ENCODE peak calls at places on chromosomes 11 and 22, in five cellular contexts. One of them, this sample, is unnamed.

GRCh38 chr11:94788396-94788795 is 20.2 kb downstream of the AMOTL1 start:
- DNase-seq in K562: no peak
- DNase-seq in HepG2: no peak
- DNase-seq in H1: no peak
- DNase-seq in GM12878: no peak
- DNase-seq in this sample: no peak

GRCh38 chr11:105046898-105047579 is 1.9 kb upstream of the CARD16 start:
- DNase-seq in K562: no peak
- DNase-seq in HepG2: peak; percentile 92
- DNase-seq in H1: no peak
- DNase-seq in GM12878: no peak
- DNase-seq in this sample: no peak

GRCh38 chr22:38733329-38734202 is 22.2 kb downstream of the SUN2 start:
- DNase-seq in K562: peak; percentile 59
- DNase-seq in HepG2: peak; percentile 16
- DNase-seq in H1: no peak
- DNase-seq in GM12878: no peak
- DNase-seq in this sample: no peak

GRCh38 chr11:125074511-125075241 is 11.6 kb downstream of the SLC37A2 start:
- DNase-seq in K562: peak; percentile 83
- DNase-seq in HepG2: no peak
- DNase-seq in H1: no peak
- DNase-seq in GM12878: no peak
- DNase-seq in this sample: no peak

GRCh38 chr11:124961972-124962609 is 8.1 kb downstream of the CCDC15 start:
- DNase-seq in K562: peak; percentile 44
- DNase-seq in HepG2: peak; percentile 78
- DNase-seq in H1: no peak
- DNase-seq in GM12878: peak; percentile 51
- DNase-seq in this sample: peak; percentile 71

GRCh38 chr22:38132136-38132535 is 21.7 kb upstream of the BAIAP2L2 start:
- DNase-seq in K562: no peak
- DNase-seq in HepG2: no peak
- DNase-seq in H1: no peak
- DNase-seq in GM12878: no peak
- DNase-seq in this sample: no peak

GRCh38 chr11:66843776-66844495 is 695 bp downstream of the RCE1 start:
- DNase-seq in K562: no peak
- DNase-seq in HepG2: peak; percentile 14
- DNase-seq in H1: no peak
- DNase-seq in GM12878: no peak
- DNase-seq in this sample: no peak

GRCh38 chr11:80083561-80083960 is 642.7 kb upstream of the TENM4 start:
- DNase-seq in K562: no peak
- DNase-seq in HepG2: no peak
- DNase-seq in H1: no peak
- DNase-seq in GM12878: no peak
- DNase-seq in this sample: no peak

GRCh38 chr22:22703715-22704114 is 59.3 kb downstream of the GGTLC2 start:
- DNase-seq in K562: no peak
- DNase-seq in HepG2: no peak
- DNase-seq in H1: no peak
- DNase-seq in GM12878: no peak
- DNase-seq in this sample: no peak

GRCh38 chr22:32619614-32620426 is 145.2 kb downstream of the FBXO7 start:
- DNase-seq in K562: no peak
- DNase-seq in HepG2: peak; percentile 91
- DNase-seq in H1: no peak
- DNase-seq in GM12878: no peak
- DNase-seq in this sample: no peak

GRCh38 chr11:124676386-124676785 is 2.7 kb downstream of the SPA17 start:
- DNase-seq in K562: no peak
- DNase-seq in HepG2: no peak
- DNase-seq in H1: no peak
- DNase-seq in GM12878: no peak
- DNase-seq in this sample: no peak

GRCh38 chr22:31616315-31616980 is 45.6 kb downstream of the PISD start:
- DNase-seq in K562: no peak
- DNase-seq in HepG2: peak; percentile 31
- DNase-seq in H1: no peak
- DNase-seq in GM12878: no peak
- DNase-seq in this sample: no peak

GRCh38 chr22:39317756-39318506 is 1.5 kb downstream of the RPL3 start:
- DNase-seq in K562: no peak
- DNase-seq in HepG2: no peak
- DNase-seq in H1: no peak
- DNase-seq in GM12878: no peak
- DNase-seq in this sample: no peak

GRCh38 chr11:119205080-119205479 is 1.1 kb upstream of the CBL start:
- DNase-seq in K562: peak; percentile 18
- DNase-seq in HepG2: no peak
- DNase-seq in H1: no peak
- DNase-seq in GM12878: no peak
- DNase-seq in this sample: no peak

GRCh38 chr11:75499423-75500305 is 26.1 kb downstream of the GDPD5 start:
- DNase-seq in K562: no peak
- DNase-seq in HepG2: no peak
- DNase-seq in H1: no peak
- DNase-seq in GM12878: no peak
- DNase-seq in this sample: no peak

GRCh38 chr11:110337570-110338193 is 41.3 kb upstream of the RDX start:
- DNase-seq in K562: no peak
- DNase-seq in HepG2: no peak
- DNase-seq in H1: no peak
- DNase-seq in GM12878: no peak
- DNase-seq in this sample: peak; percentile 76

GRCh38 chr11:11898648-11899047 is 56.9 kb downstream of the USP47 start:
- DNase-seq in K562: no peak
- DNase-seq in HepG2: no peak
- DNase-seq in H1: no peak
- DNase-seq in GM12878: no peak
- DNase-seq in this sample: no peak

GRCh38 chr11:30902929-30903328 is 316.8 kb upstream of the MPPED2 start:
- DNase-seq in K562: no peak
- DNase-seq in HepG2: no peak
- DNase-seq in H1: no peak
- DNase-seq in GM12878: no peak
- DNase-seq in this sample: no peak

GRCh38 chr11:96275807-96276594 is 67.0 kb downstream of the MAML2 start:
- DNase-seq in K562: no peak
- DNase-seq in HepG2: no peak
- DNase-seq in H1: no peak
- DNase-seq in GM12878: no peak
- DNase-seq in this sample: no peak

GRCh38 chr11:59582006-59582405 is 33.6 kb downstream of the OSBP start:
- DNase-seq in K562: no peak
- DNase-seq in HepG2: no peak
- DNase-seq in H1: no peak
- DNase-seq in GM12878: no peak
- DNase-seq in this sample: no peak

GRCh38 chr11:86395061-86395551 is 20.4 kb downstream of the CCDC81 start:
- DNase-seq in K562: no peak
- DNase-seq in HepG2: no peak
- DNase-seq in H1: no peak
- DNase-seq in GM12878: no peak
- DNase-seq in this sample: no peak

GRCh38 chr11:296206-296975 is 2.9 kb downstream of the IFITM5 start:
- DNase-seq in K562: no peak
- DNase-seq in HepG2: no peak
- DNase-seq in H1: no peak
- DNase-seq in GM12878: no peak
- DNase-seq in this sample: no peak

GRCh38 chr11:12269104-12269441 is 108.3 kb upstream of the PARVA start:
- DNase-seq in K562: no peak
- DNase-seq in HepG2: no peak
- DNase-seq in H1: no peak
- DNase-seq in GM12878: no peak
- DNase-seq in this sample: no peak

GRCh38 chr11:326842-327580 is 6.4 kb upstream of the IFITM3 start:
- DNase-seq in K562: peak; percentile 46
- DNase-seq in HepG2: peak; percentile 36
- DNase-seq in H1: no peak
- DNase-seq in GM12878: peak; percentile 96
- DNase-seq in this sample: no peak

GRCh38 chr11:114257621-114258558 is 38.3 kb upstream of the NNMT start:
- DNase-seq in K562: no peak
- DNase-seq in HepG2: peak; percentile 64
- DNase-seq in H1: no peak
- DNase-seq in GM12878: no peak
- DNase-seq in this sample: no peak

GRCh38 chr22:23384451-23384850 is 195.6 kb downstream of the IGLL1 start:
- DNase-seq in K562: no peak
- DNase-seq in HepG2: no peak
- DNase-seq in H1: no peak
- DNase-seq in GM12878: no peak
- DNase-seq in this sample: no peak

GRCh38 chr22:38317995-38318715 is 922 bp upstream of the CSNK1E start:
- DNase-seq in K562: peak; percentile 68
- DNase-seq in HepG2: peak; percentile 77
- DNase-seq in H1: no peak
- DNase-seq in GM12878: no peak
- DNase-seq in this sample: peak; percentile 81

GRCh38 chr22:26781591-26781990 is 124.2 kb downstream of the MIAT start:
- DNase-seq in K562: no peak
- DNase-seq in HepG2: no peak
- DNase-seq in H1: no peak
- DNase-seq in GM12878: no peak
- DNase-seq in this sample: no peak

GRCh38 chr22:27381960-27382742 is 419.4 kb downstream of the MN1 start:
- DNase-seq in K562: no peak
- DNase-seq in HepG2: no peak
- DNase-seq in H1: no peak
- DNase-seq in GM12878: no peak
- DNase-seq in this sample: no peak

GRCh38 chr11:133082453-133082781 is 449.9 kb downstream of the OPCML start:
- DNase-seq in K562: no peak
- DNase-seq in HepG2: no peak
- DNase-seq in H1: no peak
- DNase-seq in GM12878: no peak
- DNase-seq in this sample: no peak

GRCh38 chr11:42890773-42891172 is 421.0 kb upstream of the API5 start:
- DNase-seq in K562: no peak
- DNase-seq in HepG2: no peak
- DNase-seq in H1: no peak
- DNase-seq in GM12878: no peak
- DNase-seq in this sample: no peak

GRCh38 chr11:103541186-103541795 is 432.1 kb downstream of the DYNC2H1 start:
- DNase-seq in K562: no peak
- DNase-seq in HepG2: no peak
- DNase-seq in H1: no peak
- DNase-seq in GM12878: no peak
- DNase-seq in this sample: no peak
- TF ChIP-seq SRF in K562: no peak
- TF ChIP-seq SRF in HepG2: no peak
- TF ChIP-seq SRF in H1: no peak
- TF ChIP-seq SRF in GM12878: no peak
- TF ChIP-seq SRF in this sample: no peak

DNA sequence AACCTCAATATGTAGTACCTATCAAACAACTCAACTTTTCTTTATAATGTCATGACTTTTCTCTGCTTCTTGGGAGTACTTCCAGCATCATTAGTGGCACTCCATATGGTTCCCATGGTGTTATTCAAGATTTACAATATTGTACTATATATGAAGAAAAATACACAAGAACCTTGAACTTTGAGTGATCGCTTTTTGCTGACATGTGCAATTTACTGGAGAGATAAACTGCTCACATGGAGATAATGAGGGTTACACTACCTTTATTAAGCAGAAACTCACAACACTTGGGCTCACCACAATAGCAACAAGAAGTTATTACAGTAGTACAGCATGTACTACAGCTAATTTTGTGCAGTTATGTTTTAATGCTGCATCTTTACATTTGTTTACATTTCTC is 388.2 kb downstream of the DLG2 start:
- DNase-seq in K562: no peak
- DNase-seq in HepG2: no peak
- DNase-seq in H1: no peak
- DNase-seq in GM12878: no peak
- DNase-seq in this sample: no peak
- TF ChIP-seq SRF in K562: no peak
- TF ChIP-seq SRF in HepG2: no peak
- TF ChIP-seq SRF in H1: no peak
- TF ChIP-seq SRF in GM12878: no peak
- TF ChIP-seq SRF in this sample: no peak

GRCh38 chr11:65295571-65296338 is 18.9 kb upstream of the CDC42EP2 start:
- DNase-seq in K562: no peak
- DNase-seq in HepG2: no peak
- DNase-seq in H1: no peak
- DNase-seq in GM12878: no peak
- DNase-seq in this sample: no peak
- TF ChIP-seq SRF in K562: no peak
- TF ChIP-seq SRF in HepG2: no peak
- TF ChIP-seq SRF in H1: no peak
- TF ChIP-seq SRF in GM12878: no peak
- TF ChIP-seq SRF in this sample: no peak

GRCh38 chr22:24400726-24401596 is 26.4 kb upstream of the ADORA2A start:
- DNase-seq in K562: no peak
- DNase-seq in HepG2: no peak
- DNase-seq in H1: no peak
- DNase-seq in GM12878: peak; percentile 53
- DNase-seq in this sample: no peak

GRCh38 chr22:24400037-24400725 is 27.2 kb upstream of the ADORA2A start:
- DNase-seq in K562: no peak
- DNase-seq in HepG2: no peak
- DNase-seq in H1: no peak
- DNase-seq in GM12878: peak; percentile 33
- DNase-seq in this sample: no peak

GRCh38 chr22:24401824-24402434 is 25.5 kb upstream of the ADORA2A start:
- DNase-seq in K562: no peak
- DNase-seq in HepG2: no peak
- DNase-seq in H1: no peak
- DNase-seq in GM12878: no peak
- DNase-seq in this sample: no peak

GRCh38 chr22:24404561-24405275 is 22.7 kb upstream of the ADORA2A start:
- DNase-seq in K562: no peak
- DNase-seq in HepG2: no peak
- DNase-seq in H1: no peak
- DNase-seq in GM12878: no peak
- DNase-seq in this sample: no peak

GRCh38 chr22:24402460-24403192 is 24.8 kb upstream of the ADORA2A start:
- DNase-seq in K562: no peak
- DNase-seq in HepG2: peak; percentile 24
- DNase-seq in H1: no peak
- DNase-seq in GM12878: peak; percentile 33
- DNase-seq in this sample: peak; percentile 82
- TF ChIP-seq SRF in K562: no peak
- TF ChIP-seq SRF in HepG2: no peak
- TF ChIP-seq SRF in H1: no peak
- TF ChIP-seq SRF in GM12878: no peak
- TF ChIP-seq SRF in this sample: peak; percentile 77